ENCODE peak calls at places on chromosomes 11 and 22, in five cellular contexts. One of them, this sample, is unnamed.

GRCh38 chr11:59617876-59618275 is 2.3 kb upstream of the OSBP start:
- DNase-seq in ovary: no peak
- DNase-seq in HCEC 1CT: no peak
- DNase-seq in EL: no peak
- DNase-seq in AG09309: no peak
- DNase-seq in this sample: no peak

GRCh38 chr22:45997077-45997774 is 20.3 kb upstream of the WNT7B start:
- DNase-seq in ovary: peak
- DNase-seq in HCEC 1CT: peak
- DNase-seq in EL: peak
- DNase-seq in AG09309: peak
- DNase-seq in this sample: peak

GRCh38 chr22:44753189-44754042 is 1.0 kb downstream of the ARHGAP8 start:
- DNase-seq in ovary: no peak
- DNase-seq in HCEC 1CT: no peak
- DNase-seq in EL: no peak
- DNase-seq in AG09309: no peak
- DNase-seq in this sample: no peak

GRCh38 chr11:130798280-130798679 is 118.0 kb downstream of the SNX19 start:
- DNase-seq in ovary: no peak
- DNase-seq in HCEC 1CT: peak
- DNase-seq in EL: peak
- DNase-seq in AG09309: peak
- DNase-seq in this sample: no peak

GRCh38 chr22:39631857-39632256 is 61.3 kb downstream of the CACNA1I start:
- DNase-seq in ovary: no peak
- DNase-seq in HCEC 1CT: no peak
- DNase-seq in EL: no peak
- DNase-seq in AG09309: no peak
- DNase-seq in this sample: no peak

GRCh38 chr11:84899134-84899533 is 728.0 kb downstream of the DLG2 start:
- DNase-seq in ovary: no peak
- DNase-seq in HCEC 1CT: peak
- DNase-seq in EL: peak
- DNase-seq in AG09309: no peak
- DNase-seq in this sample: no peak

GRCh38 chr11:18115360-18116127 is 9.7 kb upstream of the SAAL1 start:
- DNase-seq in ovary: peak
- DNase-seq in HCEC 1CT: peak
- DNase-seq in EL: peak
- DNase-seq in AG09309: peak
- DNase-seq in this sample: no peak

GRCh38 chr11:64319421-64319761 is 1.5 kb downstream of the PRDX5 start:
- DNase-seq in ovary: peak
- DNase-seq in HCEC 1CT: no peak
- DNase-seq in EL: no peak
- DNase-seq in AG09309: no peak
- DNase-seq in this sample: no peak

GRCh38 chr11:68331338-68331947 is 19.1 kb downstream of the LRP5 start:
- DNase-seq in ovary: no peak
- DNase-seq in HCEC 1CT: no peak
- DNase-seq in EL: no peak
- DNase-seq in AG09309: no peak
- DNase-seq in this sample: no peak

GRCh38 chr11:13215157-13215556 is 62.4 kb upstream of the BMAL1 start:
- DNase-seq in ovary: no peak
- DNase-seq in HCEC 1CT: peak
- DNase-seq in EL: peak
- DNase-seq in AG09309: peak
- DNase-seq in this sample: no peak

GRCh38 chr22:29780220-29780619 is 13.1 kb downstream of the UQCR10 start:
- DNase-seq in ovary: no peak
- DNase-seq in HCEC 1CT: no peak
- DNase-seq in EL: no peak
- DNase-seq in AG09309: no peak
- DNase-seq in this sample: no peak

GRCh38 chr22:43160497-43161126 is 9.3 kb downstream of the TSPO start:
- DNase-seq in ovary: no peak
- DNase-seq in HCEC 1CT: no peak
- DNase-seq in EL: no peak
- DNase-seq in AG09309: no peak
- DNase-seq in this sample: no peak

GRCh38 chr22:19822301-19823117 is 32.2 kb downstream of the GNB1L start:
- DNase-seq in ovary: peak
- DNase-seq in HCEC 1CT: no peak
- DNase-seq in EL: no peak
- DNase-seq in AG09309: no peak
- DNase-seq in this sample: peak

GRCh38 chr22:32583921-32584335 is 109.3 kb downstream of the FBXO7 start:
- DNase-seq in ovary: no peak
- DNase-seq in HCEC 1CT: no peak
- DNase-seq in EL: no peak
- DNase-seq in AG09309: no peak
- DNase-seq in this sample: no peak

GRCh38 chr11:36411202-36411640 is 98.9 kb downstream of the TRAF6 start:
- DNase-seq in ovary: no peak
- DNase-seq in HCEC 1CT: no peak
- DNase-seq in EL: no peak
- DNase-seq in AG09309: no peak
- DNase-seq in this sample: no peak

GRCh38 chr11:105923814-105924213 is 98.2 kb downstream of the MSANTD4 start:
- DNase-seq in ovary: no peak
- DNase-seq in HCEC 1CT: peak
- DNase-seq in EL: peak
- DNase-seq in AG09309: no peak
- DNase-seq in this sample: no peak

GRCh38 chr22:42991010-42991651 is 23.8 kb downstream of the PACSIN2 start:
- DNase-seq in ovary: no peak
- DNase-seq in HCEC 1CT: peak
- DNase-seq in EL: peak
- DNase-seq in AG09309: peak
- DNase-seq in this sample: no peak

This sample was measured in aorta.